ENCODE peak calls at places on chromosomes 1 and 21, in six cellular contexts. One of them, this sample, is unnamed.

GRCh38 chr21:14758849-14759248 is 212.7 kb upstream of the SAMSN1 start:
- DNase-seq in astrocyte of the hippocampus: no peak
- DNase-seq in HuH-7.5: no peak
- DNase-seq in lower leg skin: no peak
- DNase-seq in kidney: no peak
- DNase-seq in AG08395: no peak
- DNase-seq in this sample: no peak

GRCh38 chr1:179021873-179022272 is 3.8 kb upstream of the FAM20B start:
- DNase-seq in astrocyte of the hippocampus: no peak
- DNase-seq in HuH-7.5: no peak
- DNase-seq in lower leg skin: no peak
- DNase-seq in kidney: no peak
- DNase-seq in AG08395: no peak
- DNase-seq in this sample: peak; percentile 62

GRCh38 chr1:232684331-232685105 is 54.6 kb upstream of the SIPA1L2 start:
- DNase-seq in astrocyte of the hippocampus: peak; percentile 62
- DNase-seq in HuH-7.5: no peak
- DNase-seq in lower leg skin: no peak
- DNase-seq in kidney: no peak
- DNase-seq in AG08395: peak; percentile 54
- DNase-seq in this sample: no peak

GRCh38 chr1:17216078-17216477 is 11.2 kb downstream of the PADI1 start:
- DNase-seq in astrocyte of the hippocampus: no peak
- DNase-seq in HuH-7.5: no peak
- DNase-seq in lower leg skin: no peak
- DNase-seq in kidney: no peak
- DNase-seq in AG08395: no peak
- DNase-seq in this sample: no peak

GRCh38 chr1:167094690-167095089 is 815 bp downstream of the STYXL2 start:
- DNase-seq in astrocyte of the hippocampus: peak; percentile 39
- DNase-seq in HuH-7.5: no peak
- DNase-seq in lower leg skin: no peak
- DNase-seq in kidney: no peak
- DNase-seq in AG08395: no peak
- DNase-seq in this sample: no peak

GRCh38 chr1:111909010-111909409 is 80.5 kb downstream of the KCND3 start:
- DNase-seq in astrocyte of the hippocampus: no peak
- DNase-seq in HuH-7.5: no peak
- DNase-seq in lower leg skin: no peak
- DNase-seq in kidney: no peak
- DNase-seq in AG08395: no peak
- DNase-seq in this sample: no peak

GRCh38 chr1:197837911-197838310 is 62.6 kb upstream of the DENND1B start:
- DNase-seq in astrocyte of the hippocampus: no peak
- DNase-seq in HuH-7.5: no peak
- DNase-seq in lower leg skin: no peak
- DNase-seq in kidney: no peak
- DNase-seq in AG08395: no peak
- DNase-seq in this sample: no peak

GRCh38 chr1:201570886-201571624 is 32.1 kb downstream of the NAV1 start:
- DNase-seq in astrocyte of the hippocampus: no peak
- DNase-seq in HuH-7.5: no peak
- DNase-seq in lower leg skin: no peak
- DNase-seq in kidney: no peak
- DNase-seq in AG08395: no peak
- DNase-seq in this sample: no peak

GRCh38 chr1:19661721-19662228 is 2.9 kb upstream of the HTR6 start:
- DNase-seq in astrocyte of the hippocampus: peak; percentile 59
- DNase-seq in HuH-7.5: no peak
- DNase-seq in lower leg skin: no peak
- DNase-seq in kidney: no peak
- DNase-seq in AG08395: peak; percentile 57
- DNase-seq in this sample: no peak

GRCh38 chr1:187999973-188000372 is 1171.2 kb downstream of the PLA2G4A start:
- DNase-seq in astrocyte of the hippocampus: no peak
- DNase-seq in HuH-7.5: no peak
- DNase-seq in lower leg skin: no peak
- DNase-seq in kidney: no peak
- DNase-seq in AG08395: no peak
- DNase-seq in this sample: no peak

GRCh38 chr1:21594495-21594894 is 74.7 kb downstream of the RAP1GAP start:
- DNase-seq in astrocyte of the hippocampus: peak; percentile 28
- DNase-seq in HuH-7.5: no peak
- DNase-seq in lower leg skin: no peak
- DNase-seq in kidney: no peak
- DNase-seq in AG08395: no peak
- DNase-seq in this sample: no peak

GRCh38 chr1:198032668-198033067 is 115.5 kb downstream of the LHX9 start:
- DNase-seq in astrocyte of the hippocampus: no peak
- DNase-seq in HuH-7.5: no peak
- DNase-seq in lower leg skin: no peak
- DNase-seq in kidney: no peak
- DNase-seq in AG08395: no peak
- DNase-seq in this sample: no peak

GRCh38 chr1:40079774-40080390 is 17.2 kb downstream of the PPT1 start:
- DNase-seq in astrocyte of the hippocampus: no peak
- DNase-seq in HuH-7.5: no peak
- DNase-seq in lower leg skin: no peak
- DNase-seq in kidney: no peak
- DNase-seq in AG08395: no peak
- DNase-seq in this sample: no peak

GRCh38 chr21:37699024-37699770 is 217.1 kb downstream of the KCNJ6 start:
- DNase-seq in astrocyte of the hippocampus: no peak
- DNase-seq in HuH-7.5: no peak
- DNase-seq in lower leg skin: no peak
- DNase-seq in kidney: no peak
- DNase-seq in AG08395: no peak
- DNase-seq in this sample: no peak

GRCh38 chr1:103145449-103145848 is 37.1 kb upstream of the COL11A1 start:
- DNase-seq in astrocyte of the hippocampus: no peak
- DNase-seq in HuH-7.5: no peak
- DNase-seq in lower leg skin: no peak
- DNase-seq in kidney: no peak
- DNase-seq in AG08395: no peak
- DNase-seq in this sample: no peak

GRCh38 chr1:213247038-213247437 is 196.0 kb downstream of the RPS6KC1 start:
- DNase-seq in astrocyte of the hippocampus: no peak
- DNase-seq in HuH-7.5: no peak
- DNase-seq in lower leg skin: no peak
- DNase-seq in kidney: no peak
- DNase-seq in AG08395: no peak
- DNase-seq in this sample: no peak

GRCh38 chr1:39380036-39380435 is 111.4 kb upstream of the BMP8A start:
- DNase-seq in astrocyte of the hippocampus: peak; percentile 18
- DNase-seq in HuH-7.5: no peak
- DNase-seq in lower leg skin: no peak
- DNase-seq in kidney: no peak
- DNase-seq in AG08395: no peak
- DNase-seq in this sample: no peak

GRCh38 chr1:39409055-39409816 is 82.2 kb upstream of the BMP8A start:
- DNase-seq in astrocyte of the hippocampus: peak; percentile 69
- DNase-seq in HuH-7.5: peak; percentile 53
- DNase-seq in lower leg skin: peak; percentile 41
- DNase-seq in kidney: peak; percentile 81
- DNase-seq in AG08395: peak; percentile 62
- DNase-seq in this sample: no peak

GRCh38 chr1:12191242-12192032 is 24.6 kb downstream of the TNFRSF1B start:
- DNase-seq in astrocyte of the hippocampus: no peak
- DNase-seq in HuH-7.5: no peak
- DNase-seq in lower leg skin: no peak
- DNase-seq in kidney: no peak
- DNase-seq in AG08395: no peak
- DNase-seq in this sample: no peak

GRCh38 chr1:228875741-228876140 is 140.5 kb downstream of the RHOU start:
- DNase-seq in astrocyte of the hippocampus: no peak
- DNase-seq in HuH-7.5: no peak
- DNase-seq in lower leg skin: no peak
- DNase-seq in kidney: no peak
- DNase-seq in AG08395: no peak
- DNase-seq in this sample: no peak

GRCh38 chr1:226602186-226603029 is 53.8 kb downstream of the STUM start:
- DNase-seq in astrocyte of the hippocampus: no peak
- DNase-seq in HuH-7.5: no peak
- DNase-seq in lower leg skin: peak; percentile 73
- DNase-seq in kidney: peak; percentile 73
- DNase-seq in AG08395: peak; percentile 85
- DNase-seq in this sample: no peak

GRCh38 chr1:154783976-154784375 is 86.1 kb downstream of the KCNN3 start:
- DNase-seq in astrocyte of the hippocampus: no peak
- DNase-seq in HuH-7.5: no peak
- DNase-seq in lower leg skin: no peak
- DNase-seq in kidney: no peak
- DNase-seq in AG08395: no peak
- DNase-seq in this sample: no peak

GRCh38 chr1:203289281-203289981 is 15.9 kb upstream of the BTG2 start:
- DNase-seq in astrocyte of the hippocampus: no peak
- DNase-seq in HuH-7.5: no peak
- DNase-seq in lower leg skin: no peak
- DNase-seq in kidney: no peak
- DNase-seq in AG08395: no peak
- DNase-seq in this sample: no peak

GRCh38 chr1:203992440-203992839 is 80.5 kb upstream of the SOX13 start:
- DNase-seq in astrocyte of the hippocampus: peak; percentile 37
- DNase-seq in HuH-7.5: no peak
- DNase-seq in lower leg skin: no peak
- DNase-seq in kidney: no peak
- DNase-seq in AG08395: no peak
- DNase-seq in this sample: no peak

GRCh38 chr1:212699104-212699838 is 369 bp downstream of the BATF3 start:
- DNase-seq in astrocyte of the hippocampus: peak; percentile 73
- DNase-seq in HuH-7.5: peak; percentile 42
- DNase-seq in lower leg skin: no peak
- DNase-seq in kidney: peak; percentile 84
- DNase-seq in AG08395: peak; percentile 39
- DNase-seq in this sample: no peak

GRCh38 chr1:236685917-236686814 is at the start of gene ACTN2:
- DNase-seq in astrocyte of the hippocampus: peak; percentile 67
- DNase-seq in HuH-7.5: no peak
- DNase-seq in lower leg skin: no peak
- DNase-seq in kidney: peak; percentile 79
- DNase-seq in AG08395: peak; percentile 20
- DNase-seq in this sample: peak; percentile 38

GRCh38 chr1:72063364-72063763 is 219.0 kb downstream of the NEGR1 start:
- DNase-seq in astrocyte of the hippocampus: peak; percentile 24
- DNase-seq in HuH-7.5: no peak
- DNase-seq in lower leg skin: no peak
- DNase-seq in kidney: no peak
- DNase-seq in AG08395: no peak
- DNase-seq in this sample: no peak